ENCODE peak calls at places on chromosome 3, in four cellular contexts. S is GM12878, G is K562, Q is HepG2. B is an unnamed sample.

GRCh38 chr3:29936766-29937165 is 655.9 kb downstream of the RBMS3 start:
- DNase-seq in G (no peak), Q (no peak), S (no peak), B (no peak)

GRCh38 chr3:98601180-98601579 is 7.8 kb upstream of the CPOX start:
- DNase-seq in S (no peak), G (no peak), Q (no peak), B (no peak)

GRCh38 chr3:93961026-93961425 is 12.7 kb downstream of the PROS1 start:
- DNase-seq in Q (no peak), S (no peak), G (no peak), B (no peak)

GRCh38 chr3:165797551-165797950 is 39.7 kb downstream of the BCHE start:
- DNase-seq in Q (no peak), G (no peak), S (no peak), B (no peak)

GRCh38 chr3:61563614-61564404 is 2.4 kb downstream of the PTPRG start:
- DNase-seq in G (no peak), Q (no peak), S (no peak), B (no peak)

GRCh38 chr3:141280690-141281089 is 49.1 kb downstream of the PXYLP1 start:
- DNase-seq in Q (no peak), S (no peak), G (no peak), B (no peak)

GRCh38 chr3:137647179-137647578 is 116.9 kb upstream of the SOX14 start:
- DNase-seq in S (no peak), Q (no peak), G (no peak), B (no peak)

GRCh38 chr3:125357032-125357658 is 18.0 kb downstream of the ZNF148 start:
- DNase-seq in G (no peak), Q (peak; percentile 58), S (no peak), B (peak; percentile 64)

GRCh38 chr3:83515123-83515522 is 1443.7 kb upstream of the CADM2 start:
- DNase-seq in G (no peak), Q (no peak), S (no peak), B (no peak)

GRCh38 chr3:83513677-83514076 is 1445.1 kb upstream of the CADM2 start:
- DNase-seq in G (no peak), Q (no peak), S (no peak), B (no peak)

GRCh38 chr3:83513011-83513410 is 1445.8 kb upstream of the CADM2 start:
- DNase-seq in G (no peak), S (no peak), Q (no peak), B (no peak)

GRCh38 chr3:83514130-83514914 is 1444.5 kb upstream of the CADM2 start:
- DNase-seq in Q (no peak), S (no peak), G (no peak), B (no peak)
- TF ChIP-seq TARDBP in Q (no peak), S (no peak), G (no peak), B (no peak)

DNA sequence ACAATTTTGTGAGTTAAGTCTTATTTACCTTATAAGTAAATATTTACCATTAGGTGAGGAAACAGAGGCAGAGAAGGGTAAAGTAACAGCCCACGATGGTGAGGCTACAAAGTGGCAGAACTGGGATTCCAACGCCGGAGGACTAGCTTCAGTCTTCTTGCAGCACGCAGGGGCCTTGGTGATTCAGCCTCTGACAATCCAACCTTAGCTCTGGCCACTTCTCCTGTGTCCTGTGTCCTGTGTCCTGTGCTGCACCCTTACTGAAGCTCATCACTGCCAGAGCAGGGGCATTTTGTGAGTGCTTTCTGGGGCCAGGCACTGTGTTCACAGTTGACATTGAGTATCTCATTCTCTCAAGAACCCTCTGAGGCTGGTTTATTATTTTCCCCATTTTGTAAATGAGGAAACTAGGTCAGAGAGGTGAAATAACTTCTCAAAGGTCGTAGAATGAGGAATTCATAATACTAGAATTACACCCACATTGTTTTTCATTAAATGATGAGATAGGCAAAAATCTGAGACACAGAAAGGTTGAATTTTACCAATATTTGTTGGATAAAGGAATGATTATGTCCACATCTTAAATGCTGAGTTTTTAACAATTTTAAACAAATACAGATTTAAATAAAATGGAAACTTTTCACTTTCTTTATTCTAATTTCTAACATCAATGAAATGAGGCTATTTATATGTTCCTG is 215.9 kb downstream of the BBX start:
- DNase-seq in Q (no peak), G (no peak), S (no peak), B (no peak)
- TF ChIP-seq FOXK2 in Q (no peak), G (no peak), S (no peak), B (no peak)

DNA sequence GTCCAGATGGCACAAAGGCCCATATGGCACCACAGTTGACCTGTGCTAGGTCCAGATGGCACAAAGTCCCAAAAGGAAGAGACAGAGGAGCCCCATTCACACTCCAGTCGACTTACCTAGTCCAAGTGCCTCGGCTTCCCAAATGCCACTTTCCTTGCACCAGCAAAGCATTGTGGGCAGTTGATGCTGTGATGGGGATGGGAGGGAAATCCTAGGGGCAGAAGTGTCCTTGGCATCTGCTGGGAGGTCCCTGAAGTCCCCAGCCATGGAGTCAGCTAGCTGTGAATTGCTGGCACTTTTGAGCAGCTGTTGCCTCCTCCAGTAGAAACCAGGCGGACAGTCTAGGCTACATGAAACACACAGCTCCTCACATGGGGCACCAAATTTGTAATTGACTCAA is 60.3 kb upstream of the SIAH2 start:
- DNase-seq in G (no peak), S (no peak), Q (no peak), B (no peak)
- TF ChIP-seq TARDBP in G (no peak), S (no peak), Q (no peak), B (no peak)

GRCh38 chr3:26590919-26591318 is 31.7 kb upstream of the LRRC3B start:
- DNase-seq in Q (no peak), G (no peak), S (no peak), B (no peak)
- TF ChIP-seq FOXK2 in Q (no peak), G (no peak), S (no peak), B (no peak)

DNA sequence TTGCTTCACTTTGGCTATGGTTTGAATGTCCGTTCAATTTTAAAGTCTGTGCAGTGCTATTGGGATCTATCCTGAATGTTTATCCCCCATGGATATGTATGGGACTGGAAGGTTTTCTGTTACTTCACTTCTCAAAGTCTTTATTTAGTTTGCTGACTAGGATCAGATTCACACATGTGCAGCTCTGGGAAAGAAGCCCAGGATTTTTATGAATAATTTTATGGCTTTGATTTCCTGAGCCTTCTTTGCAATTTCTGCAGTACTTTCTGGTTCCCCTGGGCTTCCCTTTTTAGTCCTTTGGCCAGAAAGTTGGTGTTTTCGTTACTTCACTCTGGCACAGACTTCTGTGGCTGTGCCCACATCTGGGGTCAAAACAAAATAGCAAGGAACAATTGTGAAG is 721.0 kb downstream of the OTOL1 start:
- DNase-seq in S (no peak), Q (no peak), G (no peak), B (no peak)
- TF ChIP-seq TARDBP in S (no peak), Q (no peak), G (no peak), B (no peak)

GRCh38 chr3:71328917-71329316 is 254.6 kb downstream of the FOXP1 start:
- DNase-seq in S (no peak), G (no peak), Q (no peak), B (no peak)
- TF ChIP-seq FOXK2 in S (no peak), G (no peak), Q (no peak), B (no peak)

GRCh38 chr3:188097786-188098185 is 56.2 kb upstream of the LPP start:
- DNase-seq in S (no peak), Q (no peak), G (no peak), B (no peak)

GRCh38 chr3:188090626-188091309 is 63.2 kb upstream of the LPP start:
- DNase-seq in G (no peak), S (no peak), Q (no peak), B (no peak)

GRCh38 chr3:188091746-188092145 is 62.2 kb upstream of the LPP start:
- DNase-seq in G (no peak), S (no peak), Q (no peak), B (no peak)

GRCh38 chr3:188088948-188089685 is 64.8 kb upstream of the LPP start:
- DNase-seq in G (no peak), S (no peak), Q (peak; percentile 58), B (no peak)

DNA sequence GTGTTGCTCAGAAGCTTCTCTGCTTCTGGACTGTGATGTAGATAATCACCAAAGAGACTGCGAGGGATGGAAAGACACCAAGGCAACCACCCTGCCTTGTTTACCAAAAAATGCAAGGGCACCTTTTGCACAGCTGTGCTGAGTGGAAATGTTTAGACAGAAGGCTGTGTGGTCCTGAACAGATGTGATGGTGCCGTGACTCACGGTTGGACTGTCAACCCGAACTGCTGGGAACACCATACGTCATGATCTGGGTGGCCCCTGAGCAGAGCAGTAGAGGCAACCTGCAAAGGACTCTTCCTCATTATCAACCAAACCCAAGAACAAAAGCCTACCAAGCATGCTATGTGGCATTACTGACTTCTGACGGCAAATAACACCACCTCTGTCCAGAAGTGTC is 61.3 kb upstream of the LPP start:
- DNase-seq in S (no peak), Q (no peak), G (no peak), B (no peak)
- TF ChIP-seq TARDBP in S (no peak), Q (no peak), G (no peak), B (no peak)

GRCh38 chr3:31724681-31725080 is 192.0 kb downstream of the STT3B start:
- DNase-seq in G (peak; percentile 25), Q (no peak), S (no peak), B (peak; percentile 28)
- TF ChIP-seq FOXK2 in G (no peak), Q (no peak), S (no peak), B (no peak)

GRCh38 chr3:38009807-38010591 is 19.4 kb downstream of the VILL start:
- DNase-seq in S (no peak), Q (no peak), G (no peak), B (no peak)

GRCh38 chr3:38007754-38008090 is 17.1 kb downstream of the VILL start:
- DNase-seq in Q (no peak), G (no peak), S (no peak), B (no peak)

GRCh38 chr3:38011111-38011510 is 18.3 kb downstream of the PLCD1 start:
- DNase-seq in Q (no peak), G (peak; percentile 15), S (no peak), B (no peak)

GRCh38 chr3:38008191-38008701 is 17.7 kb downstream of the VILL start:
- DNase-seq in Q (no peak), S (no peak), G (no peak), B (no peak)

DNA sequence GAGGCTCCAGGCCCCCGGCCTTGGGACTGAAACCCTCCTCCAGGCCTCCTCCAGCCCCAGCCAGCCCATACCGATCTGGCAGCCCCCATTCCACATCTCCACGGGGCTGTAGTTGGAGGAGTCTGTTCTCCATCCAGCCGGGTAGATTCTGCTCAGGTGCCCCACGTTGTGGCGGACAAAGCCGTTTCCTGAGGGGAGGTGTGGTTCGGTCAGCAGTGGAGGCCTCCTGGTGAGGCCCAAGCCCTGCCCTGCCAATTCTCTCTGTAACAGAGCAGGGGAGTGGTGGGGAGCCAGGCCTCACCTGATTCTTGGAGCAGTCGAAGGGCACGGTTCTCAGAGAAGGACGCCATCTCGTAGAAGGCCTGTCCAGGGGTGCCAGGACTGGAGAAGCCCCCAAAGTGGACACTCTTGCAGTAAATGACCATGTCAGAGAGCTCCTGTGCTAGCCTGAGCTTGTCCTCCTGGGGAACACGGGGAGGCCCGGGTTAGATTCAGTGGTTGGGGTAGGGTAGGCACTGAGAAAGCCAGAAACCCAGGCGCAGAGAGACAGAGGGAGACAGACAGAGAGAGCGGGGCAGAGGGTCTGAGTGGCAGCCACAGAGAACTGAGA is 18.5 kb downstream of the VILL start:
- DNase-seq in Q (no peak), G (peak; percentile 13), S (no peak), B (no peak)
- TF ChIP-seq TARDBP in Q (no peak), G (no peak), S (no peak), B (no peak)